ENCODE peak calls at places on chromosome 14, in seven cellular contexts. C is NCI-H345; O is stimulated activated CD4-positive, alpha-beta T cell treated with anti-CD3 and anti-CD28 coated beads, Interleukin-4, amount 100 ng/mL, for 4 hours; D is GF-D8; G is RWPE1; U is activated CD8-positive, alpha-beta memory T cell treated with anti-CD3 and anti-CD28 coated beads for 48 hours; T is tibial artery. J is an unnamed sample.

GRCh38 chr14:34931206-34931605 is 51.6 kb upstream of the SRP54 start:
- DNase-seq in T (no peak), O (peak; percentile 48), C (no peak), D (no peak), U (no peak), G (no peak), J (no peak)

GRCh38 chr14:68563256-68564131 is 229.4 kb downstream of the ZFP36L1 start:
- DNase-seq in U (no peak), C (no peak), D (no peak), T (no peak), G (no peak), O (no peak), J (no peak)

GRCh38 chr14:24806061-24806678 is 172.2 kb upstream of the GZMB start:
- DNase-seq in T (peak; percentile 60), D (peak; percentile 16), O (no peak), U (no peak), G (peak; percentile 37), C (no peak), J (no peak)

GRCh38 chr14:71600309-71600708 is 331.9 kb upstream of the RGS6 start:
- DNase-seq in D (no peak), G (no peak), C (no peak), T (no peak), U (no peak), O (no peak), J (no peak)

GRCh38 chr14:77123381-77124344 is 17.9 kb downstream of the ZDHHC22 start:
- DNase-seq in O (no peak), T (no peak), D (no peak), C (peak; percentile 89), G (peak; percentile 86), U (no peak), J (no peak)

GRCh38 chr14:85580536-85581165 is 50.7 kb downstream of the FLRT2 start:
- DNase-seq in G (no peak), C (no peak), U (no peak), D (no peak), T (no peak), O (no peak), J (no peak)

GRCh38 chr14:73008501-73008900 is 18.4 kb downstream of the ZFYVE1 start:
- DNase-seq in U (no peak), G (no peak), T (no peak), O (no peak), C (no peak), D (no peak), J (no peak)

GRCh38 chr14:61188936-61189808 is 92.0 kb downstream of the TMEM30B start:
- DNase-seq in O (no peak), G (no peak), C (no peak), T (peak; percentile 54), D (no peak), U (peak; percentile 10), J (no peak)

GRCh38 chr14:93951798-93952540 is 24.4 kb downstream of the ASB2 start:
- DNase-seq in T (no peak), G (no peak), O (no peak), D (no peak), U (no peak), C (no peak), J (no peak)

GRCh38 chr14:65277580-65278270 is 134.8 kb upstream of the FUT8 start:
- DNase-seq in U (no peak), T (no peak), D (no peak), O (no peak), C (no peak), G (no peak), J (no peak)

GRCh38 chr14:89340782-89341181 is 76.3 kb downstream of the FOXN3 start:
- DNase-seq in O (no peak), U (no peak), C (no peak), T (no peak), G (no peak), D (no peak), J (no peak)

GRCh38 chr14:59116984-59117415 is 71.5 kb upstream of the DAAM1 start:
- DNase-seq in C (peak; percentile 62), G (peak; percentile 63), D (no peak), U (no peak), T (no peak), O (no peak), J (no peak)

GRCh38 chr14:77878783-77879182 is 78.9 kb downstream of the ADCK1 start:
- DNase-seq in G (no peak), D (no peak), O (no peak), U (no peak), T (no peak), C (no peak), J (no peak)

GRCh38 chr14:75060420-75060819 is 3.4 kb downstream of the ACYP1 start:
- DNase-seq in C (no peak), G (no peak), O (no peak), T (no peak), D (no peak), U (no peak), J (no peak)

GRCh38 chr14:99143793-99144192 is 128.2 kb downstream of the BCL11B start:
- DNase-seq in U (no peak), G (no peak), D (no peak), T (peak; percentile 11), C (no peak), O (no peak), J (no peak)

GRCh38 chr14:60845523-60845922 is 111.0 kb downstream of the MNAT1 start:
- DNase-seq in G (no peak), D (no peak), C (no peak), U (no peak), T (no peak), O (no peak), J (no peak)

GRCh38 chr14:97065305-97066067 is 268.3 kb downstream of the VRK1 start:
- DNase-seq in D (no peak), C (no peak), T (no peak), O (no peak), G (peak; percentile 40), U (no peak), J (no peak)

GRCh38 chr14:94462763-94463572 is 10.4 kb upstream of the SERPINA11 start:
- DNase-seq in U (no peak), T (no peak), C (no peak), G (no peak), O (no peak), D (no peak), J (no peak)

GRCh38 chr14:51004801-51005526 is 60.7 kb upstream of the PYGL start:
- DNase-seq in G (peak; percentile 29), D (no peak), U (no peak), O (no peak), T (no peak), C (peak; percentile 23), J (no peak)

GRCh38 chr14:56608682-56609081 is 29.1 kb downstream of the TMEM260 start:
- DNase-seq in G (peak; percentile 9), D (no peak), O (no peak), U (no peak), C (no peak), T (no peak), J (no peak)

GRCh38 chr14:88129306-88130056 is 124.5 kb downstream of the GPR65 start:
- DNase-seq in G (no peak), U (no peak), T (peak; percentile 24), C (no peak), D (no peak), O (no peak), J (peak; percentile 62)

GRCh38 chr14:100538566-100539318 is 48.5 kb downstream of the BEGAIN start:
- DNase-seq in G (no peak), U (no peak), T (peak; percentile 8), D (no peak), O (no peak), C (no peak), J (peak; percentile 45)

GRCh38 chr14:51716610-51717009 is 64.9 kb downstream of the FRMD6 start:
- DNase-seq in U (no peak), T (no peak), O (no peak), C (no peak), G (peak; percentile 11), D (no peak), J (no peak)

GRCh38 chr14:103739793-103740501 is 24.3 kb downstream of the ZFYVE21 start:
- DNase-seq in D (no peak), G (no peak), C (no peak), O (no peak), T (no peak), U (no peak), J (no peak)

GRCh38 chr14:68336165-68336564 is 456.7 kb downstream of the ZFP36L1 start:
- DNase-seq in O (no peak), G (no peak), D (no peak), U (no peak), C (no peak), T (no peak), J (no peak)

GRCh38 chr14:23438130-23438893 is 2.9 kb upstream of the MYH7 start:
- DNase-seq in G (no peak), D (no peak), T (no peak), C (no peak), O (no peak), U (no peak), J (no peak)

GRCh38 chr14:71629765-71630502 is 302.3 kb upstream of the RGS6 start:
- DNase-seq in C (no peak), T (no peak), O (no peak), G (no peak), U (no peak), D (no peak), J (no peak)

GRCh38 chr14:68702105-68702504 is 90.8 kb downstream of the ZFP36L1 start:
- DNase-seq in G (no peak), U (no peak), T (no peak), D (no peak), O (no peak), C (no peak), J (no peak)

GRCh38 chr14:62645649-62646048 is 399.6 kb downstream of the KCNH5 start:
- DNase-seq in C (no peak), U (no peak), T (no peak), G (peak; percentile 3), D (no peak), O (no peak), J (no peak)

GRCh38 chr14:86766469-86766868 is 1226.5 kb downstream of the GALC start:
- DNase-seq in O (no peak), D (no peak), U (no peak), C (peak; percentile 29), T (no peak), G (no peak), J (no peak)

GRCh38 chr14:68548194-68549056 is 244.4 kb downstream of the ZFP36L1 start:
- DNase-seq in U (no peak), T (peak; percentile 93), C (peak; percentile 87), D (no peak), O (no peak), G (peak; percentile 90), J (no peak)

GRCh38 chr14:21385170-21385904 is 1.5 kb upstream of the SUPT16H start:
- DNase-seq in O (no peak), U (no peak), G (no peak), D (peak; percentile 66), T (no peak), C (no peak), J (peak; percentile 52)

GRCh38 chr14:99735189-99736135 is 51.4 kb downstream of the CYP46A1 start:
- DNase-seq in C (no peak), T (peak; percentile 12), U (no peak), O (no peak), G (no peak), D (no peak), J (peak; percentile 24)

GRCh38 chr14:89648510-89648909 is 231.5 kb upstream of the FOXN3 start:
- DNase-seq in G (no peak), D (no peak), O (no peak), U (no peak), C (no peak), T (no peak), J (no peak)

GRCh38 chr14:69882915-69883314 is 3.7 kb downstream of the SMOC1 start:
- DNase-seq in C (no peak), T (no peak), D (no peak), O (no peak), U (no peak), G (no peak), J (no peak)

GRCh38 chr14:102058146-102058545 is 28.7 kb downstream of the HSP90AA1 start:
- DNase-seq in O (no peak), U (no peak), C (no peak), G (no peak), D (no peak), T (no peak), J (no peak)

J was measured in CD14-positive monocyte.